ENCODE peak calls at places on chromosome 4, in four cellular contexts. D is NCI-H2029, W is left cardiac atrium, C is left ventricle myocardium superior. J is an unnamed sample.
A peak's percentile ranks its signal among the peaks of the same experiment; 100 is the strongest.

GRCh38 chr4:41514765-41515481 is 23.0 kb upstream of the LIMCH1 start:
- DNase-seq in D (no peak), W (no peak), C (no peak), J (no peak)

GRCh38 chr4:187010052-187010451 is 286.4 kb upstream of the FAT1 start:
- DNase-seq in D (no peak), W (no peak), C (no peak), J (no peak)

GRCh38 chr4:152605641-152606304 is 69.9 kb upstream of the FBXW7 start:
- DNase-seq in D (no peak), W (no peak), C (no peak), J (no peak)

GRCh38 chr4:102169345-102169744 is 175.9 kb downstream of the SLC39A8 start:
- DNase-seq in D (peak; percentile 52), W (no peak), C (no peak), J (peak; percentile 11)

GRCh38 chr4:617644-618330 is 7.6 kb upstream of the PDE6B start:
- DNase-seq in D (no peak), W (no peak), C (no peak), J (no peak)

GRCh38 chr4:8770518-8771257 is 101.0 kb downstream of the HMX1 start:
- DNase-seq in D (no peak), W (peak; percentile 0), C (peak; percentile 7), J (no peak)

GRCh38 chr4:66927937-66928336 is 617.4 kb downstream of the CENPC start:
- DNase-seq in D (peak; percentile 67), W (no peak), C (no peak), J (peak; percentile 28)

GRCh38 chr4:154578919-154579318 is 11.6 kb downstream of the FGA start:
- DNase-seq in D (no peak), W (no peak), C (no peak), J (no peak)

GRCh38 chr4:102640669-102641068 is 120.1 kb downstream of the MANBA start:
- DNase-seq in D (no peak), W (no peak), C (no peak), J (no peak)

GRCh38 chr4:71570492-71570891 is 213.4 kb downstream of the GC start:
- DNase-seq in D (no peak), W (no peak), C (no peak), J (no peak)

GRCh38 chr4:687048-687974 is 1.6 kb downstream of the SLC49A3 start:
- DNase-seq in D (no peak), W (peak; percentile 93), C (peak; percentile 94), J (no peak)

GRCh38 chr4:6773106-6773505 is 9.4 kb upstream of the KIAA0232 start:
- DNase-seq in D (no peak), W (no peak), C (no peak), J (no peak)

GRCh38 chr4:97924341-97924958 is 218.8 kb downstream of the STPG2 start:
- DNase-seq in D (no peak), W (no peak), C (no peak), J (no peak)

GRCh38 chr4:22129454-22130075 is 181.0 kb upstream of the KCNIP4 start:
- DNase-seq in D (no peak), W (no peak), C (no peak), J (no peak)

GRCh38 chr4:77745792-77746191 is 73.4 kb downstream of the CNOT6L start:
- DNase-seq in D (no peak), W (no peak), C (no peak), J (no peak)

GRCh38 chr4:168560184-168560834 is 63.5 kb downstream of the PALLD start:
- DNase-seq in D (peak; percentile 67), W (no peak), C (no peak), J (no peak)

GRCh38 chr4:162131256-162131655 is 32.5 kb downstream of the FSTL5 start:
- DNase-seq in D (no peak), W (no peak), C (no peak), J (no peak)

GRCh38 chr4:139453041-139453370 is 915 bp upstream of the RAB33B start:
- DNase-seq in D (no peak), W (no peak), C (no peak), J (peak; percentile 16)

GRCh38 chr4:48756689-48757220 is 23.3 kb downstream of the FRYL start:
- DNase-seq in D (no peak), W (no peak), C (no peak), J (no peak)

GRCh38 chr4:180827610-180828009 is 1415.6 kb upstream of the TENM3 start:
- DNase-seq in D (no peak), W (no peak), C (no peak), J (no peak)

GRCh38 chr4:3827616-3828492 is 61.7 kb downstream of the ADRA2C start:
- DNase-seq in D (peak; percentile 65), W (peak; percentile 89), C (peak; percentile 93), J (no peak)

GRCh38 chr4:173424899-173425805 is 26.2 kb upstream of the SCRG1 start:
- DNase-seq in D (no peak), W (no peak), C (no peak), J (no peak)

GRCh38 chr4:42649870-42650269 is 7.0 kb downstream of the ATP8A1 start:
- DNase-seq in D (no peak), W (no peak), C (no peak), J (no peak)

GRCh38 chr4:110197421-110198398 is 705 bp downstream of the ELOVL6 start:
- DNase-seq in D (peak; percentile 2), W (peak; percentile 38), C (peak; percentile 43), J (no peak)

GRCh38 chr4:182113774-182114173 is 129.4 kb upstream of the TENM3 start:
- DNase-seq in D (no peak), W (no peak), C (no peak), J (no peak)

GRCh38 chr4:6955261-6955911 is 45.8 kb downstream of the TBC1D14 start:
- DNase-seq in D (no peak), W (no peak), C (no peak), J (no peak)

GRCh38 chr4:2060578-2061207 is 1.6 kb downstream of the NAT8L start:
- DNase-seq in D (peak; percentile 1), W (no peak), C (peak; percentile 24), J (peak; percentile 20)

GRCh38 chr4:109433281-109434006 is at the start of gene SEC24B:
- DNase-seq in D (peak; percentile 44), W (peak; percentile 94), C (peak; percentile 94), J (peak; percentile 48)

J was measured in NCI-H774.